ENCODE peak calls at places on chromosomes 13 and 19, in ten cellular contexts. Q is astrocyte of the cerebellum, C is NT2/D1, S is HL-60, T is IMR-90, I is cardiac fibroblast, V is foreskin fibroblast, G is upper lobe of left lung, E is heart left ventricle, Y is PC-3. N is an unnamed sample.

GRCh38 chr13:45931211-45931610 is 79.7 kb upstream of the SIAH3 start:
- DNase-seq in Q (no peak), C (no peak), S (no peak), T (no peak), I (no peak), V (no peak), G (peak), E (no peak), Y (no peak), N (no peak)

GRCh38 chr13:76741624-76742023 is 144.6 kb downstream of the KCTD12 start:
- DNase-seq in Q (no peak), C (no peak), S (no peak), T (peak), I (no peak), V (peak), G (no peak), E (no peak), Y (no peak), N (no peak)

GRCh38 chr19:5041168-5042038 is 72.5 kb downstream of the KDM4B start:
- DNase-seq in Q (no peak), C (no peak), S (peak), T (no peak), I (no peak), V (no peak), G (peak), E (no peak), Y (no peak), N (no peak)

GRCh38 chr13:74259641-74260040 is 125.4 kb upstream of the KLF12 start:
- DNase-seq in Q (no peak), C (no peak), S (no peak), T (no peak), I (no peak), V (no peak), G (no peak), E (no peak), Y (no peak), N (no peak)

GRCh38 chr19:35911790-35912189 is 3.7 kb upstream of the TYROBP start:
- DNase-seq in Q (no peak), C (no peak), S (no peak), T (peak), I (no peak), V (no peak), G (no peak), E (no peak), Y (peak), N (no peak)

GRCh38 chr13:53242015-53242414 is 213.4 kb downstream of the OLFM4 start:
- DNase-seq in Q (no peak), C (no peak), S (no peak), T (no peak), I (no peak), V (no peak), G (no peak), E (no peak), Y (no peak), N (no peak)

GRCh38 chr13:64278493-64278892 is 2862.8 kb upstream of the PCDH20 start:
- DNase-seq in Q (peak), C (no peak), S (no peak), T (peak), I (peak), V (peak), G (no peak), E (no peak), Y (peak), N (peak)

GRCh38 chr13:100147825-100148224 is 58.9 kb downstream of the PCCA start:
- DNase-seq in Q (no peak), C (no peak), S (no peak), T (no peak), I (no peak), V (no peak), G (no peak), E (no peak), Y (no peak), N (no peak)

GRCh38 chr13:78376033-78376432 is 227.3 kb downstream of the POU4F1 start:
- DNase-seq in Q (no peak), C (no peak), S (peak), T (no peak), I (peak), V (no peak), G (no peak), E (no peak), Y (no peak), N (no peak)

GRCh38 chr19:11375143-11375948 is 880 bp downstream of the SWSAP1 start:
- DNase-seq in Q (no peak), C (no peak), S (peak), T (no peak), I (no peak), V (no peak), G (peak), E (peak), Y (peak), N (no peak)

GRCh38 chr13:97600438-97601080 is 166.6 kb downstream of the RAP2A start:
- DNase-seq in Q (peak), C (no peak), S (no peak), T (peak), I (peak), V (peak), G (no peak), E (no peak), Y (peak), N (peak)

GRCh38 chr19:9436358-9436757 is 985 bp upstream of the ZNF266 start:
- DNase-seq in Q (no peak), C (no peak), S (no peak), T (no peak), I (no peak), V (no peak), G (no peak), E (no peak), Y (no peak), N (no peak)
- H3K4me3 ChIP-seq in Q (no peak), C (peak), S (no peak), T (no peak), I (no peak), V (peak), G (peak), E (no peak), Y (peak), N (no peak)

DNA sequence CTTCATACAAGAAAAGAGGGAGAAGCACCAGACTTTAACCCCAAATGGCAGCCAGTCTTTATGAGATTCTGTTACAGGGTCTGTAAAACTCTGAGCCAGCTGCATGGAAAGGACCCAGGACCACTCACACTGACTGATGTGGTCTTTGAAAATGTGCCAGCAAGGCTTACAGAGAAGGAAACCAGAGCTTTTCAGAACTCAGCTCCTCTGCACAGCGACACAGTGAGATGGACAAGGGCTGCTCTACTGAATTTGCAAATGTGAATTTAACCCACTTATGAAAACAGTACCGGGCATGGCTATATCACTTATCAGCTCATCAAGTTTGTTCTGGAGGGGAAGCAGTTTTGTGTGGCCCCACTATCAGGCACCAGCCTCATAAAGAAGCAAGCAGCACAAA is 98.8 kb upstream of the SERP2 start:
- DNase-seq in Q (no peak), C (no peak), S (no peak), T (peak), I (no peak), V (peak), G (no peak), E (no peak), Y (no peak), N (no peak)
- H3K4me3 ChIP-seq in Q (no peak), C (no peak), S (no peak), T (no peak), I (no peak), V (peak), G (peak), E (no peak), Y (peak), N (no peak)

GRCh38 chr19:55644191-55644833 is 863 bp downstream of the ZNF581 start:
- DNase-seq in Q (no peak), C (no peak), S (no peak), T (no peak), I (no peak), V (no peak), G (no peak), E (no peak), Y (no peak), N (no peak)

GRCh38 chr19:55645512-55645881 is 2.0 kb downstream of the ZNF581 start:
- DNase-seq in Q (no peak), C (no peak), S (no peak), T (no peak), I (no peak), V (no peak), G (no peak), E (no peak), Y (no peak), N (no peak)

GRCh38 chr19:55643003-55643732 is at the start of gene ZNF581:
- DNase-seq in Q (peak), C (no peak), S (peak), T (peak), I (peak), V (peak), G (peak), E (peak), Y (peak), N (no peak)

GRCh38 chr19:55643733-55644116 is 276 bp downstream of the ZNF581 start:
- DNase-seq in Q (no peak), C (no peak), S (no peak), T (no peak), I (no peak), V (no peak), G (no peak), E (no peak), Y (no peak), N (no peak)

GRCh38 chr19:55644842-55645511 is 1.5 kb downstream of the ZNF581 start:
- DNase-seq in Q (no peak), C (no peak), S (no peak), T (no peak), I (no peak), V (no peak), G (peak), E (no peak), Y (no peak), N (no peak)
- H3K4me3 ChIP-seq in Q (peak), C (peak), S (no peak), T (no peak), I (peak), V (peak), G (no peak), E (no peak), Y (peak), N (peak)

GRCh38 chr13:112054616-112055015 is 12.3 kb upstream of the SOX1 start:
- DNase-seq in Q (no peak), C (no peak), S (no peak), T (no peak), I (no peak), V (no peak), G (no peak), E (no peak), Y (no peak), N (no peak)

GRCh38 chr13:112052213-112052612 is 14.7 kb upstream of the SOX1 start:
- DNase-seq in Q (no peak), C (no peak), S (no peak), T (no peak), I (no peak), V (no peak), G (no peak), E (no peak), Y (no peak), N (no peak)

GRCh38 chr13:112053744-112054615 is 13.0 kb upstream of the SOX1 start:
- DNase-seq in Q (no peak), C (no peak), S (no peak), T (no peak), I (no peak), V (no peak), G (peak), E (no peak), Y (no peak), N (no peak)

GRCh38 chr13:112055032-112055416 is 11.9 kb upstream of the SOX1 start:
- DNase-seq in Q (no peak), C (no peak), S (no peak), T (no peak), I (no peak), V (no peak), G (no peak), E (no peak), Y (no peak), N (no peak)

DNA sequence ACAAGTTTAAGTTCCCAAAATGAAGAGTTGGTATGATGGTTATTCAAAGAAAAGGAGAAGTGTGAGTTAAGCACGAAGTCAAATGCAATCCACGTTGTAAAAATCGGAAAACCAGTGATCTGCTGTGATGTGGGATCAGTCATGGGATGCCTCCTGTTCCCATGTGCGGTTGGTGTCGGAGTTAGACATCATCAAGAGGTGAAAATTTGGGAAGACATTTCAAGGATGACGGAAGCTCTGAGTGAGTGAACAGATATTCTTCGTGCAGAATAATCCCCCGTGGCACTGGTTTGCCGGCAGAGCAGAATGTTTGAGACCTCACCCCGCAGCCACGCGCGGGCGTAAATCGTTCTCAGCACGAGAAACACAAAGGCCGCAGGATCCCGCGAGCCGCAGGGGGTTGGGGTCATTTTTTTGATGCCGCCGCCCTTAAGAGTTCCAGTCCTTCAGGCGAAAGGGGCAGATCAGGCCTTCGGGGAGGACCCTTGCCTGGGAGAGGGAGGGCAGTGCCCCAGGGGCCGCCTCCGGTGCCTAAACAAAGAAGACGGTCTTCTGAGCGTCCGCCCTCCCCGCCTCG is 13.7 kb upstream of the SOX1 start:
- DNase-seq in Q (no peak), C (no peak), S (no peak), T (no peak), I (no peak), V (no peak), G (no peak), E (no peak), Y (no peak), N (no peak)
- H3K4me3 ChIP-seq in Q (no peak), C (peak), S (no peak), T (no peak), I (no peak), V (no peak), G (no peak), E (no peak), Y (no peak), N (no peak)

GRCh38 chr19:18211683-18212082 is 7.8 kb upstream of the RAB3A start:
- DNase-seq in Q (no peak), C (no peak), S (no peak), T (no peak), I (no peak), V (no peak), G (no peak), E (no peak), Y (no peak), N (no peak)

GRCh38 chr19:18204394-18205179 is 745 bp upstream of the RAB3A start:
- DNase-seq in Q (peak), C (peak), S (no peak), T (no peak), I (no peak), V (no peak), G (no peak), E (no peak), Y (no peak), N (no peak)

GRCh38 chr19:18206018-18206417 is 2.2 kb upstream of the RAB3A start:
- DNase-seq in Q (no peak), C (no peak), S (no peak), T (no peak), I (no peak), V (no peak), G (no peak), E (no peak), Y (no peak), N (no peak)

GRCh38 chr19:18205180-18205915 is 1.5 kb upstream of the RAB3A start:
- DNase-seq in Q (peak), C (no peak), S (peak), T (peak), I (peak), V (peak), G (peak), E (peak), Y (peak), N (no peak)

GRCh38 chr19:18208098-18208951 is 4.5 kb upstream of the RAB3A start:
- DNase-seq in Q (no peak), C (no peak), S (peak), T (peak), I (peak), V (peak), G (peak), E (peak), Y (peak), N (no peak)
- H3K4me3 ChIP-seq in Q (no peak), C (no peak), S (no peak), T (no peak), I (peak), V (no peak), G (no peak), E (no peak), Y (peak), N (no peak)

GRCh38 chr19:38665219-38665931 is 17.9 kb downstream of the ACTN4 start:
- DNase-seq in Q (no peak), C (no peak), S (no peak), T (no peak), I (no peak), V (no peak), G (no peak), E (no peak), Y (no peak), N (no peak)

GRCh38 chr19:38662508-38663155 is 15.2 kb downstream of the ACTN4 start:
- DNase-seq in Q (no peak), C (no peak), S (peak), T (no peak), I (no peak), V (no peak), G (no peak), E (no peak), Y (no peak), N (no peak)

GRCh38 chr19:38663156-38663651 is 15.8 kb downstream of the ACTN4 start:
- DNase-seq in Q (no peak), C (no peak), S (no peak), T (no peak), I (no peak), V (no peak), G (no peak), E (no peak), Y (no peak), N (no peak)

GRCh38 chr19:38664503-38665211 is 17.2 kb downstream of the ACTN4 start:
- DNase-seq in Q (no peak), C (no peak), S (peak), T (no peak), I (no peak), V (no peak), G (no peak), E (no peak), Y (no peak), N (no peak)

GRCh38 chr19:38663957-38664502 is 16.6 kb downstream of the ACTN4 start:
- DNase-seq in Q (no peak), C (no peak), S (peak), T (no peak), I (no peak), V (no peak), G (peak), E (peak), Y (no peak), N (no peak)
- H3K4me3 ChIP-seq in Q (no peak), C (no peak), S (no peak), T (no peak), I (no peak), V (no peak), G (no peak), E (no peak), Y (no peak), N (no peak)

N was measured in retinal pigment epithelial cell.